ENCODE peak calls at places on chromosomes 1 and 21, in five cellular contexts. R, A, E, T and O are unnamed samples.

GRCh38 chr1:94122201-94122970 is 1.4 kb upstream of the ABCA4 start:
- DNase-seq in A (peak), R (no peak), E (peak), T (no peak), O (no peak)

GRCh38 chr1:182718311-182718710 is 33.9 kb upstream of the RGS8 start:
- DNase-seq in A (no peak), R (no peak), E (no peak), T (no peak), O (no peak)

GRCh38 chr1:10646347-10646861 is 150.0 kb downstream of the CASZ1 start:
- DNase-seq in R (peak), A (peak), E (peak), T (no peak), O (peak)

GRCh38 chr1:86380257-86380861 is 15.8 kb downstream of the ODF2L start:
- DNase-seq in T (no peak), A (peak), E (peak), R (peak), O (peak)

GRCh38 chr1:4379451-4380175 is 274.8 kb upstream of the AJAP1 start:
- DNase-seq in T (no peak), E (no peak), R (no peak), A (peak), O (no peak)

GRCh38 chr1:29832471-29832870 is 596.1 kb downstream of the PTPRU start:
- DNase-seq in E (no peak), R (no peak), T (no peak), A (no peak), O (no peak)

GRCh38 chr1:54290443-54291184 is 90.6 kb downstream of the MRPL37 start:
- DNase-seq in R (peak), T (no peak), E (peak), A (peak), O (no peak)

GRCh38 chr1:53754484-53755312 is 15.7 kb upstream of the GLIS1 start:
- DNase-seq in T (no peak), R (peak), E (peak), A (peak), O (peak)

GRCh38 chr21:46129846-46130651 is 25.3 kb downstream of the FTCD start:
- DNase-seq in T (no peak), A (no peak), R (no peak), E (no peak), O (no peak)